ENCODE peak calls at places on chromosomes 4 and X, in four cellular contexts. B, Z, S and J are unnamed samples.

GRCh38 chr4:107453231-107453630 is 266.8 kb downstream of the PAPSS1 start:
- DNase-seq in B (no peak), Z (no peak), S (no peak), J (no peak)

GRCh38 chr4:3498901-3499510 is 33.2 kb downstream of the LRPAP1 start:
- DNase-seq in B (no peak), Z (no peak), S (no peak), J (no peak)

GRCh38 chr4:110532901-110533589 is 57.1 kb downstream of the ENPEP start:
- DNase-seq in B (no peak), Z (no peak), S (no peak), J (peak; percentile 9)

GRCh38 chr4:85399270-85399669 is 75.7 kb upstream of the ARHGAP24 start:
- DNase-seq in B (no peak), Z (no peak), S (no peak), J (peak; percentile 14)

GRCh38 chr4:186029731-186030421 is 39.1 kb upstream of the TLR3 start:
- DNase-seq in B (peak; percentile 83), Z (no peak), S (peak; percentile 80), J (no peak)

GRCh38 chrX:103556941-103557340 is 28.4 kb upstream of the TCEAL4 start:
- DNase-seq in B (no peak), Z (peak; percentile 0), S (no peak), J (no peak)

GRCh38 chrX:130139474-130140201 is 26.0 kb downstream of the AIFM1 start:
- DNase-seq in B (no peak), Z (no peak), S (no peak), J (no peak)

GRCh38 chrX:121122332-121122731 is 74.9 kb downstream of the GLUD2 start:
- DNase-seq in B (no peak), Z (no peak), S (no peak), J (peak; percentile 18)

GRCh38 chr4:41865306-41865980 is 69.8 kb upstream of the TMEM33 start:
- DNase-seq in B (no peak), Z (no peak), S (no peak), J (peak; percentile 10)

GRCh38 chr4:67886281-67886680 is 2.5 kb upstream of the TMPRSS11D start:
- DNase-seq in B (no peak), Z (no peak), S (no peak), J (peak; percentile 37)

GRCh38 chr4:81663368-81663767 is 191.7 kb upstream of the RASGEF1B start:
- DNase-seq in B (no peak), Z (no peak), S (no peak), J (no peak)

GRCh38 chr4:182083681-182084410 is 159.4 kb upstream of the TENM3 start:
- DNase-seq in B (no peak), Z (no peak), S (no peak), J (no peak)

GRCh38 chr4:2306773-2307410 is 45.0 kb upstream of the MXD4 start:
- DNase-seq in B (no peak), Z (no peak), S (no peak), J (no peak)

GRCh38 chr4:130249002-130249401 is 1153.0 kb downstream of the C4orf33 start:
- DNase-seq in B (no peak), Z (no peak), S (no peak), J (no peak)

GRCh38 chrX:44042731-44043130 is 69.5 kb upstream of the NDP start:
- DNase-seq in B (no peak), Z (no peak), S (no peak), J (peak; percentile 15)

GRCh38 chr4:159175165-159175988 is 72.5 kb downstream of the RAPGEF2 start:
- DNase-seq in B (peak; percentile 36), Z (peak; percentile 77), S (peak; percentile 69), J (peak; percentile 90)

GRCh38 chrX:40877869-40878268 is 142.5 kb upstream of the MED14 start:
- DNase-seq in B (no peak), Z (peak; percentile 17), S (no peak), J (peak; percentile 57)

GRCh38 chrX:19702856-19703255 is 184.5 kb downstream of the SH3KBP1 start:
- DNase-seq in B (no peak), Z (no peak), S (no peak), J (no peak)

GRCh38 chr4:111999801-112000200 is 145.5 kb upstream of the FAM241A start:
- DNase-seq in B (no peak), Z (no peak), S (no peak), J (no peak)

GRCh38 chr4:105637409-105638258 is 70.9 kb downstream of the INTS12 start:
- DNase-seq in B (peak; percentile 74), Z (peak; percentile 79), S (peak; percentile 88), J (peak; percentile 27)

GRCh38 chr4:3418029-3418762 is 23.6 kb upstream of the HGFAC start:
- DNase-seq in B (peak; percentile 18), Z (no peak), S (no peak), J (no peak)

GRCh38 chr4:172514011-172514410 is 654.6 kb upstream of the GALNT7 start:
- DNase-seq in B (no peak), Z (no peak), S (no peak), J (no peak)

GRCh38 chr4:25441519-25442117 is 64.6 kb downstream of the ANAPC4 start:
- DNase-seq in B (peak; percentile 24), Z (peak; percentile 54), S (no peak), J (peak; percentile 56)

GRCh38 chrX:131802836-131803626 is 220.1 kb upstream of the STK26 start:
- DNase-seq in B (no peak), Z (peak; percentile 23), S (no peak), J (peak; percentile 85)
- TF ChIP-seq CTCF in B (peak; percentile 40), Z (peak; percentile 73), S (peak; percentile 79), J (peak; percentile 65)

GRCh38 chr4:8870647-8871416 is 807 bp downstream of the HMX1 start:
- DNase-seq in B (no peak), Z (no peak), S (no peak), J (no peak)

GRCh38 chr4:8871417-8872401 is at the start of gene HMX1:
- DNase-seq in B (peak; percentile 19), Z (no peak), S (no peak), J (no peak)

GRCh38 chr4:8868321-8869001 is 3.2 kb downstream of the HMX1 start:
- DNase-seq in B (no peak), Z (no peak), S (no peak), J (no peak)

GRCh38 chr4:8869002-8869878 is 2.4 kb downstream of the HMX1 start:
- DNase-seq in B (no peak), Z (no peak), S (no peak), J (no peak)

GRCh38 chr4:8869879-8870646 is 1.6 kb downstream of the HMX1 start:
- DNase-seq in B (no peak), Z (no peak), S (no peak), J (no peak)
- H3K4me3 ChIP-seq in B (no peak overlapping the region), Z (no peak overlapping the region), S (no peak overlapping the region), J (no peak overlapping the region)

GRCh38 chrX:18210470-18210869 is 10.2 kb downstream of the BEND2 start:
- DNase-seq in B (no peak), Z (no peak), S (no peak), J (peak; percentile 12)
- TF ChIP-seq CTCF in B (peak; percentile 47), Z (peak; percentile 46), S (peak; percentile 50), J (peak; percentile 13)

GRCh38 chrX:39816871-39817731 is 280.7 kb downstream of the BCOR start:
- DNase-seq in B (no peak), Z (no peak), S (no peak), J (peak; percentile 62)
- H3K4me3 ChIP-seq in B (no peak overlapping the region), Z (no peak overlapping the region), S (no peak overlapping the region), J (peak overlapping the region; percentile 15)

GRCh38 chr4:138627096-138627495 is 384.9 kb upstream of the SLC7A11 start:
- DNase-seq in B (no peak), Z (no peak), S (no peak), J (no peak)
- TF ChIP-seq CTCF in B (no peak), Z (no peak), S (no peak), J (no peak)